ENCODE peak calls at places on chromosomes 3 and 15, in seven cellular contexts. W is HCT116, M is K562, I is H1, T is SK-N-SH, Z is HepG2, K is GM12878. V is an unnamed sample.

GRCh38 chr3:44106761-44107160 is 134.9 kb upstream of the TOPAZ1 start:
- DNase-seq in M (no peak), W (no peak), K (no peak), Z (no peak), T (no peak), I (no peak), V (no peak)

GRCh38 chr15:40510201-40510600 is 39.4 kb downstream of the CHST14 start:
- DNase-seq in T (no peak), Z (no peak), M (no peak), K (no peak), W (no peak), I (no peak), V (no peak)

GRCh38 chr15:73753250-73754130 is at the start of gene INSYN1:
- DNase-seq in M (no peak), T (peak), W (no peak), K (no peak), I (peak), Z (no peak), V (peak)

GRCh38 chr3:99836681-99837080 is 19.0 kb downstream of the CMSS1 start:
- DNase-seq in T (no peak), M (no peak), K (no peak), Z (no peak), W (no peak), I (no peak), V (no peak)

GRCh38 chr3:146160964-146161724 is at the start of gene PLOD2:
- DNase-seq in I (peak), M (peak), T (peak), Z (peak), W (peak), K (no peak), V (peak)

GRCh38 chr15:80934761-80935221 is 54.8 kb downstream of the MESD start:
- DNase-seq in M (no peak), K (no peak), T (no peak), I (no peak), W (no peak), Z (no peak), V (no peak)

GRCh38 chr3:18556001-18556408 is 130.9 kb upstream of the SATB1 start:
- DNase-seq in W (no peak), K (no peak), T (no peak), I (no peak), M (no peak), Z (no peak), V (no peak)

GRCh38 chr3:10285742-10286524 is 6.8 kb downstream of the GHRL start:
- DNase-seq in T (no peak), I (no peak), Z (no peak), K (no peak), M (no peak), W (no peak), V (peak)

GRCh38 chr15:89375093-89376062 is 40.8 kb upstream of the POLG start:
- DNase-seq in I (no peak), M (no peak), W (no peak), T (no peak), Z (no peak), K (no peak), V (no peak)

GRCh38 chr3:128889139-128889894 is 9.9 kb downstream of the ACAD9 start:
- DNase-seq in M (no peak), Z (no peak), K (no peak), T (no peak), W (no peak), I (no peak), V (no peak)

GRCh38 chr3:88148651-88149050 is 1.1 kb upstream of the C3orf38 start:
- DNase-seq in T (no peak), M (peak), I (no peak), K (no peak), Z (no peak), W (no peak), V (no peak)

GRCh38 chr15:65066635-65067333 is 1.0 kb downstream of the RASL12 start:
- DNase-seq in I (no peak), T (no peak), M (no peak), Z (no peak), W (no peak), K (no peak), V (no peak)

GRCh38 chr15:68154923-68155559 is 50.1 kb downstream of the CALML4 start:
- DNase-seq in T (peak), I (peak), M (peak), K (no peak), Z (peak), W (peak), V (no peak)

GRCh38 chr3:57929988-57930387 is 78.2 kb upstream of the FLNB start:
- DNase-seq in Z (no peak), I (no peak), T (no peak), W (no peak), K (no peak), M (no peak), V (no peak)

GRCh38 chr15:37824717-37825382 is 109.6 kb upstream of the TMCO5A start:
- DNase-seq in Z (peak), M (peak), W (peak), K (no peak), I (no peak), T (no peak), V (no peak)

GRCh38 chr3:53193466-53194217 is 32.6 kb downstream of the PRKCD start:
- DNase-seq in Z (no peak), W (no peak), T (peak), M (no peak), K (no peak), I (no peak), V (no peak)

GRCh38 chr3:129503387-129504010 is 24.9 kb upstream of the RHO start:
- DNase-seq in I (no peak), W (no peak), Z (no peak), M (no peak), K (no peak), T (no peak), V (no peak)

GRCh38 chr15:73168487-73168886 is 116.2 kb downstream of the NEO1 start:
- DNase-seq in T (no peak), M (no peak), Z (no peak), K (no peak), W (no peak), I (no peak), V (no peak)

GRCh38 chr15:25339431-25339830 is 99.4 kb downstream of the UBE3A start:
- DNase-seq in M (no peak), T (no peak), W (no peak), I (no peak), Z (no peak), K (no peak), V (peak)

GRCh38 chr3:151404316-151404715 is 19.8 kb upstream of the P2RY12 start:
- DNase-seq in T (no peak), Z (no peak), K (no peak), M (no peak), I (no peak), W (no peak), V (no peak)

GRCh38 chr15:90594297-90594696 is 64.6 kb downstream of the CRTC3 start:
- DNase-seq in I (no peak), Z (no peak), W (no peak), T (no peak), M (no peak), K (peak), V (peak)

GRCh38 chr15:90871716-90872480 is 3.5 kb downstream of the FURIN start:
- DNase-seq in Z (no peak), I (no peak), K (no peak), T (peak), W (no peak), M (peak), V (peak)

GRCh38 chr3:170585008-170585936 is 603 bp downstream of the SLC7A14 start:
- DNase-seq in Z (no peak), K (no peak), W (no peak), M (no peak), T (peak), I (no peak), V (no peak)

GRCh38 chr3:120057626-120058025 is 36.6 kb downstream of the GSK3B start:
- DNase-seq in M (no peak), K (no peak), T (no peak), W (no peak), Z (no peak), I (no peak), V (no peak)

GRCh38 chr3:186566772-186567071 is 417 bp downstream of the TBCCD1 start:
- DNase-seq in T (no peak), K (no peak), W (no peak), M (no peak), I (no peak), Z (no peak), V (no peak)

GRCh38 chr15:73744293-73744692 is 8.9 kb downstream of the INSYN1 start:
- DNase-seq in M (no peak), Z (no peak), T (no peak), I (no peak), W (no peak), K (no peak), V (no peak)

GRCh38 chr15:40388941-40389823 is 6.7 kb downstream of the KNSTRN start:
- DNase-seq in I (no peak), T (no peak), K (no peak), M (no peak), Z (peak), W (no peak), V (no peak)

GRCh38 chr3:42886294-42886822 is 10.7 kb upstream of the CYP8B1 start:
- DNase-seq in K (no peak), T (no peak), Z (no peak), W (no peak), M (no peak), I (no peak), V (no peak)

GRCh38 chr15:91632176-91632575 is 221.3 kb upstream of the SLCO3A1 start:
- DNase-seq in Z (no peak), T (no peak), M (no peak), I (no peak), W (no peak), K (no peak), V (no peak)

GRCh38 chr15:34812369-34812768 is 17.0 kb upstream of the ACTC1 start:
- DNase-seq in K (no peak), Z (no peak), T (no peak), W (no peak), M (no peak), I (no peak), V (no peak)

GRCh38 chr3:182909318-182910040 is 70.9 kb downstream of the DCUN1D1 start:
- DNase-seq in K (no peak), M (peak), Z (no peak), I (no peak), W (no peak), T (peak), V (peak)

GRCh38 chr3:109806929-109807328 is 469.6 kb upstream of the DPPA4 start:
- DNase-seq in T (no peak), K (no peak), M (peak), W (peak), Z (peak), I (no peak), V (no peak)

GRCh38 chr3:194133661-194134230 is 2.2 kb upstream of the HES1 start:
- DNase-seq in I (no peak), W (no peak), K (no peak), T (no peak), M (peak), Z (peak), V (peak)

GRCh38 chr3:11384074-11384473 is 111.9 kb downstream of the ATG7 start:
- DNase-seq in W (no peak), M (no peak), K (no peak), Z (no peak), I (no peak), T (no peak), V (no peak)

GRCh38 chr3:32577621-32578556 is 7.2 kb upstream of the DYNC1LI1 start:
- DNase-seq in W (no peak), I (no peak), Z (no peak), K (peak), M (no peak), T (no peak), V (peak)

GRCh38 chr3:104909188-104909587 is 457.5 kb upstream of the ALCAM start:
- DNase-seq in W (no peak), M (no peak), T (peak), Z (no peak), K (no peak), I (no peak), V (no peak)

GRCh38 chr3:16064660-16065414 is 109.6 kb upstream of the GALNT15 start:
- DNase-seq in T (no peak), W (no peak), M (no peak), I (no peak), K (no peak), Z (peak), V (peak)

GRCh38 chr3:124137264-124137663 is 145.3 kb upstream of the ROPN1 start:
- DNase-seq in Z (no peak), M (no peak), K (no peak), W (no peak), T (no peak), I (no peak), V (no peak)

GRCh38 chr15:39051931-39052705 is 487.5 kb upstream of the RASGRP1 start:
- DNase-seq in Z (no peak), I (no peak), T (no peak), M (no peak), K (no peak), W (no peak), V (no peak)

GRCh38 chr15:35308802-35309201 is 223.7 kb upstream of the NANOGP8 start:
- DNase-seq in T (no peak), K (no peak), W (no peak), Z (no peak), M (no peak), I (no peak), V (peak)

DNA sequence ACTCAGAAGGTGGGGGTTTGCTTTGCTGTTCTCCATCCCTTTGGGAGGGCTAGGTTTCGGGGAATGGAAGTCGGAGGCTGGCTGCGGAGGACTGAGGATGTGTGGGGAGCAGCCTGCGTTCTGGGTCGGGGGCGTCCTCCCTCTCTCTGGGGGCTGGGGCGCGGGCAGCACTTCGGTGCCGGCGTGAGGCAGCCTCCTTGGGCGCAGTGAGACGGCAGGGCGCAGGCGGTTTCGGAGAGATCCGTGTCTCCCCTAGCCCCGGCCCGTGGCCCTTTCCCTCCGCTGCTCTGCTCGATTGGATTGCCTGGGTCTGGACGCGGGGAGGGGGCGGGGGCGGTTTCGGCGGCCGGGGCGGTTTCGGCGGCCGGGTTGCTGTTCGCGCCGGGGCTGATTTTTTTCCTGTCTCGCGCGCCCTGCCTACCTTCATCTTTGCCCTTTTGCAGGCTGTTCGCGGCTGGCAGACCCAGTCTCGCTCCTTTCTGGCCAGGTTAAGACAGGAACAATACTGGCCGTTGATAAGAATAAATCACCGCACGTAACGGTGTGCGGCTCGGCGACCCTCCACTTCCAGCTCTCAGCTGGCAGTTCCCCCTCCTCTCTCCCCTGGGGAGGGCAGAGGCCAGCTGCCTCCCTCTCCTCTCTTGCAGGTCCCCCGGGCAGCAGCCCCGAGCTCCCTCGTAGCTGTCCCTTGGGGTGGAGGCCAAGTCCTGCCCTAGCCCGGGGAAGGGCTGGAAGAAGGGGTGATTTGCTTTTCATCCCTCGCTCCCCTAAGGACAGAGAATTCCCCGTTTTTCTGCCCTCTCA is 1.6 kb downstream of the PTPRG start:
- DNase-seq in K (no peak), M (no peak), T (peak), W (no peak), Z (peak), I (no peak), V (no peak)
- TF ChIP-seq JUND in K (no peak), M (no peak), T (no peak), W (no peak), Z (no peak), I (no peak), V (no peak)

GRCh38 chr3:102514241-102514640 is 79.4 kb downstream of the ZPLD1 start:
- DNase-seq in M (no peak), W (no peak), T (no peak), K (no peak), Z (no peak), I (no peak), V (no peak)
- TF ChIP-seq JUND in M (no peak), W (no peak), T (no peak), K (no peak), Z (no peak), I (no peak), V (no peak)

GRCh38 chr3:102718651-102719050 is 283.8 kb downstream of the ZPLD1 start:
- DNase-seq in Z (no peak), K (no peak), I (no peak), T (no peak), M (no peak), W (no peak), V (no peak)
- TF ChIP-seq JUND in Z (no peak), K (no peak), I (no peak), T (no peak), M (no peak), W (no peak), V (no peak)

DNA sequence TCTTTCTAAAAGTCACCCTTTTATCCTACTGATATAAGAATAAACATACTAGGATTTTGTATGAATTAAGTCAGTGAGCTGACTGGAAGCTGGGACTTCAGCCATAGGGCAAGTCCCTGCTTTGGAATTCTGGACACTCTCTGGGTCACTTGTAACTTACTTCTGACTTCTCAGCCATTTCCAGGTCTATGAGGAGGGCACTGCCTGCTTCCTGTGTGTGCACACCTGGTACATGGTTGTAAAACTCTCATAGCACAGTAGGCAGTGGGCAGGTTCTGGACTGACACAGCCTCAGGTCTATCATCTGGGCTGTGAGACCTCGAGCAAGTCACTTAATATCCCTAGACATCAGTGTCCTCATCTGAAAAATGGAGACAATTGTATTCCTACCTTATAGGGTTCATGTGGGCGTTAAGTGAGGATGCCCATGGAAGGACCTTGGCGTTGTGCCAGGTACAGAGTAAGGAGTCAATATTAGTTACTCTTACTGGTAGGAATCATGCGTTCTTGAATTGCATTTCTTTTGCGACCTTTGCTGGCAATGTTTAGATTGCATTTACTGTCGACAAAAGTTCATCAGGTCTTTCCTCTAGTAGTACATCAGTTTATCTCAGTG is 27.5 kb upstream of the TGM5 start:
- DNase-seq in K (no peak), W (no peak), T (no peak), Z (no peak), M (no peak), I (no peak), V (no peak)
- TF ChIP-seq JUND in K (no peak), W (no peak), T (no peak), Z (no peak), M (no peak), I (no peak), V (no peak)

GRCh38 chr3:14546041-14546440 is 5.9 kb upstream of the GRIP2 start:
- DNase-seq in I (no peak), T (no peak), W (no peak), M (no peak), K (no peak), Z (no peak), V (no peak)

GRCh38 chr3:14549256-14549931 is 9.3 kb upstream of the GRIP2 start:
- DNase-seq in T (peak), Z (peak), I (no peak), W (peak), K (no peak), M (peak), V (peak)

GRCh38 chr3:14547693-14548092 is 7.6 kb upstream of the GRIP2 start:
- DNase-seq in T (no peak), M (no peak), I (no peak), K (no peak), W (no peak), Z (no peak), V (no peak)

GRCh38 chr3:14550181-14550580 is 10.0 kb upstream of the GRIP2 start:
- DNase-seq in M (no peak), K (no peak), W (no peak), Z (no peak), T (no peak), I (no peak), V (no peak)

GRCh38 chr3:14548321-14548729 is 8.2 kb upstream of the GRIP2 start:
- DNase-seq in K (no peak), I (peak), M (peak), T (peak), W (peak), Z (peak), V (peak)
- TF ChIP-seq JUND in K (no peak), I (no peak), M (peak), T (no peak), W (no peak), Z (no peak), V (no peak)

GRCh38 chr3:185403002-185403401 is 40.1 kb downstream of the MAP3K13 start:
- DNase-seq in T (peak), I (no peak), M (no peak), Z (no peak), W (no peak), K (no peak), V (no peak)

GRCh38 chr3:185400340-185400667 is 37.4 kb downstream of the MAP3K13 start:
- DNase-seq in M (no peak), I (no peak), Z (no peak), K (no peak), T (no peak), W (no peak), V (no peak)

GRCh38 chr3:185402561-185402960 is 39.6 kb downstream of the MAP3K13 start:
- DNase-seq in W (no peak), M (no peak), I (no peak), Z (no peak), T (peak), K (no peak), V (no peak)

GRCh38 chr3:185400866-185401265 is 37.9 kb downstream of the MAP3K13 start:
- DNase-seq in W (no peak), Z (no peak), M (no peak), T (no peak), I (no peak), K (no peak), V (no peak)

GRCh38 chr3:185401319-185401955 is 38.5 kb downstream of the MAP3K13 start:
- DNase-seq in I (no peak), M (no peak), T (peak), W (no peak), K (no peak), Z (no peak), V (no peak)
- TF ChIP-seq JUND in I (no peak), M (no peak), T (no peak), W (no peak), K (no peak), Z (no peak), V (no peak)

GRCh38 chr15:22980189-22981136 is at the start of gene CYFIP1:
- DNase-seq in M (peak), K (no peak), Z (peak), T (peak), I (peak), W (peak), V (peak)
- TF ChIP-seq JUND in M (peak), K (no peak), Z (no peak), T (no peak), I (peak), W (peak), V (no peak)

DNA sequence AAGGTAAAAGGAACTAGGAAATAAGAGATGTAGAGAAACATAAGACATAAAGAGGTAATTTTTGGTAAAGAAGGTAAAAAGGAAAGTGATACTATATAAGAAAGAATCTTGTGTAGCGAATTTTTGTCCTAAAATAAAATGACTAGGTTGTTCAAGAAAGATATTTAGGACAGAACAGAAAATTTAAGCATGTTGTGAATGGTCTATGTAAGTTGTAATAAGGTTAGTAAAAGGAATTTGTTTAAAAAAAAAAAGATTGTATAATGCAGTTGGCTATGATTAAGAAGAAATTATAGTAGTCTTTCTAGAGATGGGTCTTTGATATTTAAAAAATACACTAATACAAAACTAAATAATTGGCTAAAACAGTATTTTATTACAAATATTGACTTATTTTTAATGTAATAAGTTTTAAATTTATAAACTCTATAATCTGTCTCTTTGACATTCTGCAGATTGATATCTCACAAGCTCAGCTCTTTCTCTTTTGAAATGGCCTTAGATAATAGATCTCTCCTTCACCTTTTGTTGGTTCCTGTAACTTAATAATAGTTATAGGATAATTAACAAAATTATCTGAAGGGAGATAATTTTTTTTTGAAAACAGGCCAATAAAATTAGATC is 3.7 kb upstream of the SLC41A3 start:
- DNase-seq in Z (no peak), I (no peak), T (no peak), W (no peak), M (no peak), K (no peak), V (no peak)
- TF ChIP-seq JUND in Z (no peak), I (no peak), T (no peak), W (no peak), M (no peak), K (no peak), V (no peak)